ENCODE peak calls at places on chromosomes 11 and 22, in six cellular contexts. One of them, this sample, is unnamed.
A peak's percentile ranks its signal among the peaks of the same experiment; 100 is the strongest.

GRCh38 chr22:35352214-35353111 is 28.4 kb upstream of the HMOX1 start:
- DNase-seq in H9: peak; percentile 74
- DNase-seq in trophoblast cell: peak; percentile 68
- DNase-seq in IMR-90: no peak
- DNase-seq in neuronal stem cell: no peak
- DNase-seq in H1: peak; percentile 76
- DNase-seq in this sample: no peak

GRCh38 chr22:20316217-20316843 is 3.5 kb downstream of the DGCR6L start:
- DNase-seq in H9: peak; percentile 18
- DNase-seq in trophoblast cell: no peak
- DNase-seq in IMR-90: no peak
- DNase-seq in neuronal stem cell: no peak
- DNase-seq in H1: no peak
- DNase-seq in this sample: no peak

GRCh38 chr11:10592331-10592730 is 23.9 kb upstream of the LYVE1 start:
- DNase-seq in H9: no peak
- DNase-seq in trophoblast cell: peak; percentile 92
- DNase-seq in IMR-90: peak; percentile 96
- DNase-seq in neuronal stem cell: no peak
- DNase-seq in H1: no peak
- DNase-seq in this sample: peak; percentile 93

GRCh38 chr11:75323609-75324008 is 27.9 kb downstream of the ARRB1 start:
- DNase-seq in H9: no peak
- DNase-seq in trophoblast cell: no peak
- DNase-seq in IMR-90: no peak
- DNase-seq in neuronal stem cell: no peak
- DNase-seq in H1: no peak
- DNase-seq in this sample: no peak

GRCh38 chr11:129090056-129090455 is 102.1 kb downstream of the ARHGAP32 start:
- DNase-seq in H9: no peak
- DNase-seq in trophoblast cell: peak; percentile 64
- DNase-seq in IMR-90: peak; percentile 56
- DNase-seq in neuronal stem cell: no peak
- DNase-seq in H1: no peak
- DNase-seq in this sample: no peak

GRCh38 chr22:49590851-49591445 is 236.7 kb downstream of the BRD1 start:
- DNase-seq in H9: no peak
- DNase-seq in trophoblast cell: no peak
- DNase-seq in IMR-90: no peak
- DNase-seq in neuronal stem cell: no peak
- DNase-seq in H1: peak; percentile 33
- DNase-seq in this sample: no peak

GRCh38 chr11:68610452-68611116 is 73.8 kb upstream of the GAL start:
- DNase-seq in H9: no peak
- DNase-seq in trophoblast cell: no peak
- DNase-seq in IMR-90: peak; percentile 5
- DNase-seq in neuronal stem cell: no peak
- DNase-seq in H1: no peak
- DNase-seq in this sample: peak; percentile 18

GRCh38 chr11:80379620-80380278 is 938.9 kb upstream of the TENM4 start:
- DNase-seq in H9: no peak
- DNase-seq in trophoblast cell: no peak
- DNase-seq in IMR-90: no peak
- DNase-seq in neuronal stem cell: no peak
- DNase-seq in H1: no peak
- DNase-seq in this sample: no peak

GRCh38 chr11:61092908-61093763 is 9.2 kb upstream of the CD5 start:
- DNase-seq in H9: no peak
- DNase-seq in trophoblast cell: no peak
- DNase-seq in IMR-90: no peak
- DNase-seq in neuronal stem cell: no peak
- DNase-seq in H1: no peak
- DNase-seq in this sample: no peak

GRCh38 chr22:35538801-35539321 is 1.8 kb upstream of the RASD2 start:
- DNase-seq in H9: peak; percentile 71
- DNase-seq in trophoblast cell: peak; percentile 64
- DNase-seq in IMR-90: no peak
- DNase-seq in neuronal stem cell: no peak
- DNase-seq in H1: peak; percentile 87
- DNase-seq in this sample: peak; percentile 37

GRCh38 chr11:45907911-45908370 is 870 bp upstream of the FREY1 start:
- DNase-seq in H9: no peak
- DNase-seq in trophoblast cell: no peak
- DNase-seq in IMR-90: no peak
- DNase-seq in neuronal stem cell: no peak
- DNase-seq in H1: no peak
- DNase-seq in this sample: no peak

GRCh38 chr11:21710791-21711190 is 482.1 kb upstream of the ANO5 start:
- DNase-seq in H9: no peak
- DNase-seq in trophoblast cell: no peak
- DNase-seq in IMR-90: no peak
- DNase-seq in neuronal stem cell: no peak
- DNase-seq in H1: no peak
- DNase-seq in this sample: no peak

GRCh38 chr11:69492201-69492991 is 10.9 kb downstream of the LINC01488 start:
- DNase-seq in H9: no peak
- DNase-seq in trophoblast cell: no peak
- DNase-seq in IMR-90: peak; percentile 41
- DNase-seq in neuronal stem cell: no peak
- DNase-seq in H1: no peak
- DNase-seq in this sample: peak; percentile 38

GRCh38 chr11:15969701-15970329 is 386.5 kb downstream of the SOX6 start:
- DNase-seq in H9: no peak
- DNase-seq in trophoblast cell: no peak
- DNase-seq in IMR-90: peak; percentile 91
- DNase-seq in neuronal stem cell: no peak
- DNase-seq in H1: no peak
- DNase-seq in this sample: peak; percentile 70

GRCh38 chr11:110251837-110252236 is 44.6 kb downstream of the RDX start:
- DNase-seq in H9: no peak
- DNase-seq in trophoblast cell: peak; percentile 21
- DNase-seq in IMR-90: peak; percentile 65
- DNase-seq in neuronal stem cell: no peak
- DNase-seq in H1: no peak
- DNase-seq in this sample: peak; percentile 29

GRCh38 chr11:129938764-129939163 is 43.4 kb upstream of the NFRKB start:
- DNase-seq in H9: no peak
- DNase-seq in trophoblast cell: no peak
- DNase-seq in IMR-90: no peak
- DNase-seq in neuronal stem cell: no peak
- DNase-seq in H1: no peak
- DNase-seq in this sample: no peak

GRCh38 chr11:75673977-75674582 is 5.2 kb upstream of the MAP6 start:
- DNase-seq in H9: no peak
- DNase-seq in trophoblast cell: peak; percentile 30
- DNase-seq in IMR-90: peak; percentile 56
- DNase-seq in neuronal stem cell: no peak
- DNase-seq in H1: no peak
- DNase-seq in this sample: peak; percentile 35

GRCh38 chr11:8503872-8504491 is 90.0 kb downstream of the STK33 start:
- DNase-seq in H9: no peak
- DNase-seq in trophoblast cell: no peak
- DNase-seq in IMR-90: no peak
- DNase-seq in neuronal stem cell: no peak
- DNase-seq in H1: no peak
- DNase-seq in this sample: no peak

GRCh38 chr11:45400594-45400993 is 114.5 kb upstream of the SYT13 start:
- DNase-seq in H9: no peak
- DNase-seq in trophoblast cell: no peak
- DNase-seq in IMR-90: peak; percentile 73
- DNase-seq in neuronal stem cell: no peak
- DNase-seq in H1: no peak
- DNase-seq in this sample: peak; percentile 87

GRCh38 chr22:43592470-43592869 is 180.7 kb downstream of the MPPED1 start:
- DNase-seq in H9: peak; percentile 61
- DNase-seq in trophoblast cell: no peak
- DNase-seq in IMR-90: peak; percentile 2
- DNase-seq in neuronal stem cell: peak; percentile 20
- DNase-seq in H1: peak; percentile 63
- DNase-seq in this sample: no peak

GRCh38 chr11:120331301-120331966 is 4.8 kb upstream of the ARHGEF12 start:
- DNase-seq in H9: no peak
- DNase-seq in trophoblast cell: peak; percentile 84
- DNase-seq in IMR-90: peak; percentile 91
- DNase-seq in neuronal stem cell: no peak
- DNase-seq in H1: no peak
- DNase-seq in this sample: peak; percentile 89

GRCh38 chr22:29359469-29359868 is 28.9 kb downstream of the AP1B1 start:
- DNase-seq in H9: peak; percentile 69
- DNase-seq in trophoblast cell: peak; percentile 68
- DNase-seq in IMR-90: peak; percentile 53
- DNase-seq in neuronal stem cell: no peak
- DNase-seq in H1: peak; percentile 73
- DNase-seq in this sample: peak; percentile 70

GRCh38 chr11:85656777-85657176 is 8.2 kb downstream of the CREBZF start:
- DNase-seq in H9: no peak
- DNase-seq in trophoblast cell: no peak
- DNase-seq in IMR-90: no peak
- DNase-seq in neuronal stem cell: no peak
- DNase-seq in H1: no peak
- DNase-seq in this sample: no peak

GRCh38 chr22:40782521-40782920 is 36.6 kb downstream of the SLC25A17 start:
- DNase-seq in H9: no peak
- DNase-seq in trophoblast cell: peak; percentile 98
- DNase-seq in IMR-90: no peak
- DNase-seq in neuronal stem cell: no peak
- DNase-seq in H1: no peak
- DNase-seq in this sample: no peak

GRCh38 chr11:121767433-121767832 is 314.7 kb upstream of the SORL1-AS1 start:
- DNase-seq in H9: no peak
- DNase-seq in trophoblast cell: peak; percentile 10
- DNase-seq in IMR-90: peak; percentile 50
- DNase-seq in neuronal stem cell: no peak
- DNase-seq in H1: no peak
- DNase-seq in this sample: peak; percentile 0

GRCh38 chr11:121761171-121761570 is 308.4 kb upstream of the SORL1-AS1 start:
- DNase-seq in H9: no peak
- DNase-seq in trophoblast cell: no peak
- DNase-seq in IMR-90: no peak
- DNase-seq in neuronal stem cell: no peak
- DNase-seq in H1: no peak
- DNase-seq in this sample: no peak

GRCh38 chr11:121763526-121763925 is 310.8 kb upstream of the SORL1-AS1 start:
- DNase-seq in H9: no peak
- DNase-seq in trophoblast cell: no peak
- DNase-seq in IMR-90: no peak
- DNase-seq in neuronal stem cell: no peak
- DNase-seq in H1: no peak
- DNase-seq in this sample: no peak

GRCh38 chr11:121766138-121766537 is 313.4 kb upstream of the SORL1-AS1 start:
- DNase-seq in H9: no peak
- DNase-seq in trophoblast cell: no peak
- DNase-seq in IMR-90: no peak
- DNase-seq in neuronal stem cell: no peak
- DNase-seq in H1: no peak
- DNase-seq in this sample: no peak

GRCh38 chr11:121762820-121763219 is 310.1 kb upstream of the SORL1-AS1 start:
- DNase-seq in H9: peak; percentile 43
- DNase-seq in trophoblast cell: no peak
- DNase-seq in IMR-90: peak; percentile 52
- DNase-seq in neuronal stem cell: no peak
- DNase-seq in H1: no peak
- DNase-seq in this sample: no peak
- H3K14ac ChIP-seq in H9: no peak overlapping the region
- H3K14ac ChIP-seq in trophoblast cell: no peak overlapping the region
- H3K14ac ChIP-seq in IMR-90: no peak overlapping the region
- H3K14ac ChIP-seq in neuronal stem cell: no peak overlapping the region
- H3K14ac ChIP-seq in H1: no peak overlapping the region
- H3K14ac ChIP-seq in this sample: peak overlapping the region; percentile 55

GRCh38 chr11:126700773-126701554 is 299.6 kb downstream of the KIRREL3 start:
- DNase-seq in H9: no peak
- DNase-seq in trophoblast cell: no peak
- DNase-seq in IMR-90: peak; percentile 28
- DNase-seq in neuronal stem cell: no peak
- DNase-seq in H1: no peak
- DNase-seq in this sample: no peak
- H3K14ac ChIP-seq in H9: no peak overlapping the region
- H3K14ac ChIP-seq in trophoblast cell: no peak overlapping the region
- H3K14ac ChIP-seq in IMR-90: no peak overlapping the region
- H3K14ac ChIP-seq in neuronal stem cell: no peak overlapping the region
- H3K14ac ChIP-seq in H1: no peak overlapping the region
- H3K14ac ChIP-seq in this sample: no peak overlapping the region

DNA sequence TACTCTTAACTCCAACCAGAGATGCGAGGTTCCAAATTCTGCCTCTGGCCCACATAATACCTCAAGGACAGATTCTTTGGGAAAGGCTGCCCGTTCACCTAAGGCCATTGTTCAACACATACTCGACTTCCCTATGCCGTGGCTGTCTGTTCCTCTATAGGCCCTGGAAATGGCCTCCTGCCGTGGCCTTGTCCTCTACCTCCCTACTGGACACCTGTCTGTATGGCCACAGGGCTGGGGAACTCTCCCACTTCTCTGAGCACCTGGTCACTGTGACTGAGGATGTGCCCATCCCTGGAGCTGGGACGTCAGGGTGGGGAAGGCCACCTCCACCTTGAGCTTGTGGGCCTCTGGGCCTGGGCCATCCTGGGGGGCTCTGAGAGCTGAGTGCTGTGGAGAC is 340.5 kb upstream of the B3GAT1 start:
- DNase-seq in H9: no peak
- DNase-seq in trophoblast cell: no peak
- DNase-seq in IMR-90: no peak
- DNase-seq in neuronal stem cell: no peak
- DNase-seq in H1: no peak
- DNase-seq in this sample: no peak
- H3K14ac ChIP-seq in H9: no peak overlapping the region
- H3K14ac ChIP-seq in trophoblast cell: no peak overlapping the region
- H3K14ac ChIP-seq in IMR-90: no peak overlapping the region
- H3K14ac ChIP-seq in neuronal stem cell: no peak overlapping the region
- H3K14ac ChIP-seq in H1: no peak overlapping the region
- H3K14ac ChIP-seq in this sample: no peak overlapping the region

GRCh38 chr11:95499516-95500135 is 268.6 kb upstream of the SESN3 start:
- DNase-seq in H9: no peak
- DNase-seq in trophoblast cell: no peak
- DNase-seq in IMR-90: peak; percentile 4
- DNase-seq in neuronal stem cell: no peak
- DNase-seq in H1: no peak
- DNase-seq in this sample: peak; percentile 59

GRCh38 chr11:95501761-95502266 is 270.8 kb upstream of the SESN3 start:
- DNase-seq in H9: no peak
- DNase-seq in trophoblast cell: no peak
- DNase-seq in IMR-90: no peak
- DNase-seq in neuronal stem cell: no peak
- DNase-seq in H1: no peak
- DNase-seq in this sample: no peak

GRCh38 chr11:95500466-95500865 is 269.5 kb upstream of the SESN3 start:
- DNase-seq in H9: no peak
- DNase-seq in trophoblast cell: no peak
- DNase-seq in IMR-90: no peak
- DNase-seq in neuronal stem cell: no peak
- DNase-seq in H1: no peak
- DNase-seq in this sample: no peak

GRCh38 chr11:95503047-95503446 is 272.0 kb upstream of the SESN3 start:
- DNase-seq in H9: no peak
- DNase-seq in trophoblast cell: no peak
- DNase-seq in IMR-90: peak; percentile 10
- DNase-seq in neuronal stem cell: no peak
- DNase-seq in H1: no peak
- DNase-seq in this sample: no peak

GRCh38 chr11:95502522-95502921 is 271.5 kb upstream of the SESN3 start:
- DNase-seq in H9: no peak
- DNase-seq in trophoblast cell: no peak
- DNase-seq in IMR-90: no peak
- DNase-seq in neuronal stem cell: no peak
- DNase-seq in H1: no peak
- DNase-seq in this sample: no peak
- H3K14ac ChIP-seq in H9: no peak overlapping the region
- H3K14ac ChIP-seq in trophoblast cell: no peak overlapping the region
- H3K14ac ChIP-seq in IMR-90: no peak overlapping the region
- H3K14ac ChIP-seq in neuronal stem cell: no peak overlapping the region
- H3K14ac ChIP-seq in H1: no peak overlapping the region
- H3K14ac ChIP-seq in this sample: no peak overlapping the region

GRCh38 chr11:38819986-38820385 is 2221.9 kb upstream of the RAG2 start:
- DNase-seq in H9: no peak
- DNase-seq in trophoblast cell: no peak
- DNase-seq in IMR-90: no peak
- DNase-seq in neuronal stem cell: no peak
- DNase-seq in H1: no peak
- DNase-seq in this sample: peak; percentile 51
- H3K14ac ChIP-seq in H9: no peak overlapping the region
- H3K14ac ChIP-seq in trophoblast cell: no peak overlapping the region
- H3K14ac ChIP-seq in IMR-90: no peak overlapping the region
- H3K14ac ChIP-seq in neuronal stem cell: no peak overlapping the region
- H3K14ac ChIP-seq in H1: no peak overlapping the region
- H3K14ac ChIP-seq in this sample: no peak overlapping the region

This sample was measured in mesenchymal stem cell.